ENCODE peak calls at places on chromosomes 13 and 19, in four cellular contexts. M is stimulated activated CD4-positive, alpha-beta T cell treated with anti-CD3 and anti-CD28 coated beads, Interleukin-1b, Interleukin-23, amount 100 ng/mL, for 1 hour; U is natural killer cell; S is mesenteric fat pad. W is an unnamed sample.

GRCh38 chr13:74891610-74892009 is 590.4 kb downstream of the TBC1D4 start:
- DNase-seq in M (no peak), U (no peak), S (no peak), W (peak)

GRCh38 chr19:8654591-8655339 is 24.3 kb downstream of the NFILZ start:
- DNase-seq in M (peak), S (no peak), U (peak), W (peak)

GRCh38 chr13:98022210-98022609 is 68.7 kb downstream of the IPO5 start:
- DNase-seq in S (no peak), U (no peak), M (no peak), W (peak)

GRCh38 chr19:10514211-10515145 is 2.8 kb downstream of the S1PR5 start:
- DNase-seq in S (no peak), U (peak), M (no peak), W (no peak)

GRCh38 chr13:90757127-90757680 is 590.3 kb upstream of the MIR17HG start:
- DNase-seq in U (no peak), M (no peak), S (no peak), W (no peak)

GRCh38 chr13:40503966-40504591 is 162.4 kb downstream of the FOXO1 start:
- DNase-seq in S (no peak), M (no peak), U (no peak), W (peak)

GRCh38 chr13:76894401-76895110 is 8.4 kb upstream of the KCTD12 start:
- DNase-seq in U (no peak), S (no peak), M (no peak), W (no peak)

GRCh38 chr13:30047154-30047874 is 196.9 kb upstream of the UBL3 start:
- DNase-seq in U (no peak), M (no peak), S (no peak), W (peak)

GRCh38 chr19:47446534-47447469 is 24.9 kb downstream of the SLC8A2 start:
- DNase-seq in M (no peak), U (no peak), S (no peak), W (no peak)

GRCh38 chr19:33621065-33621785 is 528 bp upstream of the CHST8 start:
- DNase-seq in M (no peak), U (no peak), S (no peak), W (no peak)

GRCh38 chr19:38769635-38770211 is 3.6 kb downstream of the LGALS7 start:
- DNase-seq in S (peak), U (peak), M (peak), W (peak)

GRCh38 chr19:37309834-37310575 is 60.9 kb upstream of the ZNF527 start:
- DNase-seq in U (no peak), M (no peak), S (no peak), W (no peak)

GRCh38 chr13:33369073-33369472 is 83.5 kb upstream of the STARD13 start:
- DNase-seq in S (no peak), M (no peak), U (no peak), W (no peak)

GRCh38 chr13:52842440-52842839 is 6.0 kb downstream of the PCDH8 start:
- DNase-seq in U (no peak), M (no peak), S (no peak), W (no peak)

GRCh38 chr13:113832204-113832603 is 31.7 kb downstream of the GAS6 start:
- DNase-seq in U (no peak), M (no peak), S (no peak), W (no peak)

GRCh38 chr13:100493418-100493817 is 95.2 kb downstream of the GGACT start:
- DNase-seq in U (no peak), M (no peak), S (no peak), W (peak)

GRCh38 chr13:42575938-42576337 is 2.0 kb downstream of the TNFSF11 start:
- DNase-seq in S (no peak), U (no peak), M (no peak), W (no peak)

GRCh38 chr19:47882890-47883289 is 3.2 kb downstream of the SULT2A1 start:
- DNase-seq in U (no peak), M (no peak), S (no peak), W (no peak)

GRCh38 chr19:48490980-48491792 is 20.4 kb downstream of the LMTK3 start:
- DNase-seq in U (peak), M (peak), S (no peak), W (no peak)

GRCh38 chr13:39105110-39105509 is 66.9 kb downstream of the NHLRC3 start:
- DNase-seq in S (no peak), M (no peak), U (no peak), W (peak)

W was measured in fibroblast of the aortic adventitia.